ENCODE peak calls at places on chromosomes 1 and 21, in seven cellular contexts. R is hepatocyte, E is colonic mucosa, P is IMR-90, V is OCI-LY7, Q is suprapubic skin, I is upper lobe of left lung. F is an unnamed sample.
A peak's percentile ranks its signal among the peaks of the same experiment; 100 is the strongest.

GRCh38 chr1:30823627-30823968 is 66.0 kb upstream of the LAPTM5 start:
- DNase-seq in R (no peak), E (no peak), P (no peak), V (no peak), Q (no peak), I (no peak), F (no peak)

GRCh38 chr1:201336711-201337450 is 40.6 kb downstream of the TNNT2 start:
- DNase-seq in R (no peak), E (no peak), P (no peak), V (no peak), Q (peak; percentile 52), I (no peak), F (no peak)

GRCh38 chr21:37208056-37208705 is 59.0 kb downstream of the VPS26C start:
- DNase-seq in R (no peak), E (no peak), P (no peak), V (no peak), Q (no peak), I (peak; percentile 89), F (no peak)

GRCh38 chr21:45599146-45599581 is 44.4 kb upstream of the PCBP3 start:
- DNase-seq in R (no peak), E (no peak), P (no peak), V (no peak), Q (peak; percentile 49), I (no peak), F (no peak)

GRCh38 chr21:40567511-40567910 is 279.4 kb downstream of the DSCAM start:
- DNase-seq in R (no peak), E (no peak), P (no peak), V (no peak), Q (no peak), I (no peak), F (no peak)

GRCh38 chr1:207967703-207968102 is 56.8 kb upstream of the CD34 start:
- DNase-seq in R (no peak), E (no peak), P (no peak), V (no peak), Q (no peak), I (no peak), F (no peak)

GRCh38 chr1:119971710-119972570 is 75.6 kb upstream of the ADAM30 start:
- DNase-seq in R (no peak), E (no peak), P (no peak), V (no peak), Q (no peak), I (no peak), F (no peak)

GRCh38 chr1:206606867-206607266 is 5.4 kb downstream of the EIF2D start:
- DNase-seq in R (peak; percentile 40), E (no peak), P (peak; percentile 41), V (peak; percentile 51), Q (no peak), I (no peak), F (peak; percentile 52)

GRCh38 chr1:70979879-70980278 is 67.7 kb downstream of the PTGER3 start:
- DNase-seq in R (no peak), E (no peak), P (no peak), V (no peak), Q (no peak), I (no peak), F (no peak)

GRCh38 chr1:88175120-88175630 is 508.9 kb upstream of the PKN2 start:
- DNase-seq in R (no peak), E (no peak), P (no peak), V (no peak), Q (no peak), I (no peak), F (no peak)

GRCh38 chr1:30815556-30815955 is 58.0 kb upstream of the LAPTM5 start:
- DNase-seq in R (no peak), E (no peak), P (no peak), V (no peak), Q (no peak), I (no peak), F (no peak)

GRCh38 chr1:172960454-172961208 is 90.1 kb downstream of the TNFSF18 start:
- DNase-seq in R (no peak), E (peak; percentile 47), P (peak; percentile 87), V (no peak), Q (no peak), I (no peak), F (no peak)

GRCh38 chr1:15252547-15252835 is 5.5 kb downstream of the FHAD1 start:
- DNase-seq in R (no peak), E (no peak), P (no peak), V (no peak), Q (no peak), I (no peak), F (no peak)

GRCh38 chr1:7384121-7384520 is 387.0 kb upstream of the VAMP3 start:
- DNase-seq in R (no peak), E (peak; percentile 4), P (no peak), V (no peak), Q (no peak), I (no peak), F (no peak)

GRCh38 chr1:66489972-66490601 is 43.9 kb upstream of the SGIP1 start:
- DNase-seq in R (no peak), E (no peak), P (peak; percentile 22), V (no peak), Q (no peak), I (no peak), F (no peak)

GRCh38 chr1:182315157-182315556 is 76.4 kb downstream of the GLUL start:
- DNase-seq in R (peak; percentile 68), E (peak; percentile 78), P (no peak), V (no peak), Q (no peak), I (no peak), F (no peak)

GRCh38 chr1:119988316-119989067 is 81.0 kb downstream of the NOTCH2 start:
- DNase-seq in R (no peak), E (no peak), P (peak; percentile 66), V (no peak), Q (no peak), I (no peak), F (no peak)

GRCh38 chr1:3824650-3825049 is 28.4 kb upstream of the LRRC47 start:
- DNase-seq in R (no peak), E (no peak), P (no peak), V (no peak), Q (peak; percentile 32), I (no peak), F (no peak)

GRCh38 chr1:211920141-211920572 is 89.6 kb upstream of the LPGAT1 start:
- DNase-seq in R (no peak), E (peak; percentile 60), P (peak; percentile 69), V (no peak), Q (peak; percentile 68), I (no peak), F (no peak)

GRCh38 chr1:155094622-155094948 is 15.9 kb downstream of the EFNA3 start:
- DNase-seq in R (no peak), E (no peak), P (no peak), V (no peak), Q (no peak), I (no peak), F (no peak)

GRCh38 chr1:232578681-232579195 is 51.2 kb downstream of the SIPA1L2 start:
- DNase-seq in R (no peak), E (no peak), P (no peak), V (peak; percentile 81), Q (no peak), I (no peak), F (peak; percentile 55)

GRCh38 chr21:26686278-26686677 is 113.2 kb upstream of the CYYR1 start:
- DNase-seq in R (no peak), E (no peak), P (peak; percentile 44), V (peak; percentile 83), Q (no peak), I (no peak), F (peak; percentile 58)

GRCh38 chr1:32142446-32143301 is 34.8 kb downstream of the KPNA6 start:
- DNase-seq in R (peak; percentile 85), E (peak; percentile 20), P (peak; percentile 88), V (no peak), Q (peak; percentile 74), I (no peak), F (peak; percentile 47)

GRCh38 chr21:17491716-17492414 is 21.0 kb upstream of the CXADR start:
- DNase-seq in R (peak; percentile 21), E (no peak), P (peak; percentile 99), V (no peak), Q (no peak), I (no peak), F (no peak)

GRCh38 chr1:161502641-161503393 is 2.4 kb upstream of the FCGR2A start:
- DNase-seq in R (no peak), E (no peak), P (peak; percentile 24), V (no peak), Q (no peak), I (no peak), F (no peak)

GRCh38 chr1:153792631-153793041 is 17.4 kb downstream of the SLC27A3 start:
- DNase-seq in R (no peak), E (no peak), P (no peak), V (no peak), Q (peak; percentile 61), I (no peak), F (no peak)

GRCh38 chr1:153790996-153791855 is 16.0 kb downstream of the SLC27A3 start:
- DNase-seq in R (peak; percentile 56), E (no peak), P (peak; percentile 94), V (peak; percentile 59), Q (peak; percentile 62), I (no peak), F (no peak)

GRCh38 chr1:153791856-153792253 is 16.6 kb downstream of the SLC27A3 start:
- DNase-seq in R (peak; percentile 40), E (no peak), P (peak; percentile 72), V (no peak), Q (peak; percentile 74), I (no peak), F (no peak)

GRCh38 chr1:153789478-153790148 is 14.4 kb downstream of the SLC27A3 start:
- DNase-seq in R (peak; percentile 3), E (no peak), P (no peak), V (no peak), Q (no peak), I (no peak), F (no peak)

GRCh38 chr1:153790282-153790995 is 15.2 kb downstream of the SLC27A3 start:
- DNase-seq in R (peak; percentile 76), E (peak; percentile 65), P (peak; percentile 84), V (no peak), Q (peak; percentile 87), I (no peak), F (no peak)
- H3K27ac ChIP-seq in R (peak overlapping the region; percentile 95), E (peak overlapping the region; percentile 74), P (peak overlapping the region; percentile 93), V (peak overlapping the region; percentile 27), Q (peak overlapping the region; percentile 77), I (peak overlapping the region; percentile 78), F (no peak overlapping the region)

GRCh38 chr1:220327106-220327505 is 54.9 kb upstream of the RAB3GAP2 start:
- DNase-seq in R (no peak), E (no peak), P (no peak), V (no peak), Q (no peak), I (no peak), F (no peak)
- H3K4me3 ChIP-seq in R (no peak overlapping the region), E (no peak overlapping the region), P (no peak overlapping the region), V (no peak overlapping the region), Q (no peak overlapping the region), I (no peak overlapping the region), F (no peak overlapping the region)

DNA sequence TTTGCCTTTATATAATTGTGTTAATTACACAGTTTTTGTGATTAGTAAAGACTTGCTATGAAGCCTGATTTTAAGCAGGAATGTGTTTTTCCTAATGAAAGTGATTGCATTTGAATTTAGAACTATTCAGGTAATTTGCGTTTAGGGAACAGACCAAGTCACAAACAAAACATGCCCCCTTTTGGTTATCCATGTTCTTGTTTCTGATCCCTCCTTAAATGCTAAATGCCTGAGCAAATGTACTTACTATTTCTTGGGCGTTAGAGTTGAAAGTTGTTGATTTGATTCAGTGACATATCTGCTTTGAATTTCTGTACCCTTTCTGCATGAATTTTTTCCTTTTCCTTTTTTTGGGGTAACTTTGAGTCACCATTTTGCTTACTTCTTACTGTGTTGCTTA is 5.2 kb downstream of the POU2F1 start:
- DNase-seq in R (no peak), E (no peak), P (no peak), V (no peak), Q (no peak), I (no peak), F (no peak)
- TF ChIP-seq CTCF in R (no peak), E (no peak), P (no peak), V (peak; percentile 14), Q (no peak), I (no peak), F (peak; percentile 14)

GRCh38 chr1:12343823-12344487 is 114.1 kb downstream of the VPS13D start:
- DNase-seq in R (no peak), E (no peak), P (no peak), V (no peak), Q (no peak), I (no peak), F (no peak)
- H3K27ac ChIP-seq in R (peak overlapping the region; percentile 6), E (no peak overlapping the region), P (no peak overlapping the region), V (peak overlapping the region; percentile 62), Q (peak overlapping the region; percentile 8), I (no peak overlapping the region), F (no peak overlapping the region)